ENCODE peak calls at places on chromosomes 5 and 9, in nine cellular contexts. One of them, this sample, is unnamed.
A peak's percentile ranks its signal among the peaks of the same experiment; 100 is the strongest.

GRCh38 chr9:75210215-75210614 is 121.9 kb downstream of the OSTF1 start:
- DNase-seq in neural crest cell: no peak
- DNase-seq in bronchial epithelial cell: no peak
- DNase-seq in nucleus accumbens: no peak
- DNase-seq in activated T-helper 1 cell treated with anti-CD3 and anti-CD28 coated beads, Interleukin-2, amount 50 U/mL, for 16 hours: no peak
- DNase-seq in neural progenitor cell: no peak
- DNase-seq in CD8-positive, alpha-beta T cell: no peak
- DNase-seq in activated T-cell treated with anti-CD3 and anti-CD28 coated beads, Interleukin-2, amount 50 U/mL, for 4 hours: no peak
- DNase-seq in tibial nerve: no peak
- DNase-seq in this sample: no peak

GRCh38 chr9:126864771-126865170 is 4.3 kb downstream of the ZBTB34 start:
- DNase-seq in activated T-cell treated with anti-CD3 and anti-CD28 coated beads, Interleukin-2, amount 50 U/mL, for 4 hours: no peak
- DNase-seq in bronchial epithelial cell: no peak
- DNase-seq in tibial nerve: no peak
- DNase-seq in nucleus accumbens: no peak
- DNase-seq in neural crest cell: no peak
- DNase-seq in CD8-positive, alpha-beta T cell: no peak
- DNase-seq in neural progenitor cell: no peak
- DNase-seq in activated T-helper 1 cell treated with anti-CD3 and anti-CD28 coated beads, Interleukin-2, amount 50 U/mL, for 16 hours: no peak
- DNase-seq in this sample: no peak

GRCh38 chr5:19928556-19929421 is 59.2 kb downstream of the CDH18 start:
- DNase-seq in bronchial epithelial cell: peak; percentile 97
- DNase-seq in activated T-helper 1 cell treated with anti-CD3 and anti-CD28 coated beads, Interleukin-2, amount 50 U/mL, for 16 hours: no peak
- DNase-seq in neural progenitor cell: no peak
- DNase-seq in neural crest cell: no peak
- DNase-seq in nucleus accumbens: no peak
- DNase-seq in tibial nerve: no peak
- DNase-seq in CD8-positive, alpha-beta T cell: no peak
- DNase-seq in activated T-cell treated with anti-CD3 and anti-CD28 coated beads, Interleukin-2, amount 50 U/mL, for 4 hours: no peak
- DNase-seq in this sample: no peak

GRCh38 chr9:79353856-79354520 is 217.8 kb upstream of the TLE4 start:
- DNase-seq in neural crest cell: no peak
- DNase-seq in CD8-positive, alpha-beta T cell: no peak
- DNase-seq in nucleus accumbens: no peak
- DNase-seq in activated T-helper 1 cell treated with anti-CD3 and anti-CD28 coated beads, Interleukin-2, amount 50 U/mL, for 16 hours: no peak
- DNase-seq in activated T-cell treated with anti-CD3 and anti-CD28 coated beads, Interleukin-2, amount 50 U/mL, for 4 hours: no peak
- DNase-seq in bronchial epithelial cell: peak; percentile 16
- DNase-seq in neural progenitor cell: no peak
- DNase-seq in tibial nerve: no peak
- DNase-seq in this sample: no peak

GRCh38 chr9:69605406-69605805 is 66.8 kb downstream of the APBA1 start:
- DNase-seq in tibial nerve: no peak
- DNase-seq in activated T-helper 1 cell treated with anti-CD3 and anti-CD28 coated beads, Interleukin-2, amount 50 U/mL, for 16 hours: no peak
- DNase-seq in nucleus accumbens: no peak
- DNase-seq in CD8-positive, alpha-beta T cell: no peak
- DNase-seq in bronchial epithelial cell: no peak
- DNase-seq in neural crest cell: no peak
- DNase-seq in activated T-cell treated with anti-CD3 and anti-CD28 coated beads, Interleukin-2, amount 50 U/mL, for 4 hours: no peak
- DNase-seq in neural progenitor cell: no peak
- DNase-seq in this sample: no peak

GRCh38 chr5:127340606-127341005 is 50.0 kb downstream of the MEGF10 start:
- DNase-seq in CD8-positive, alpha-beta T cell: no peak
- DNase-seq in neural crest cell: no peak
- DNase-seq in neural progenitor cell: no peak
- DNase-seq in bronchial epithelial cell: no peak
- DNase-seq in tibial nerve: no peak
- DNase-seq in activated T-helper 1 cell treated with anti-CD3 and anti-CD28 coated beads, Interleukin-2, amount 50 U/mL, for 16 hours: no peak
- DNase-seq in nucleus accumbens: no peak
- DNase-seq in activated T-cell treated with anti-CD3 and anti-CD28 coated beads, Interleukin-2, amount 50 U/mL, for 4 hours: no peak
- DNase-seq in this sample: no peak

GRCh38 chr9:137490532-137491186 is 31.5 kb upstream of the NSMF start:
- DNase-seq in CD8-positive, alpha-beta T cell: no peak
- DNase-seq in bronchial epithelial cell: no peak
- DNase-seq in nucleus accumbens: no peak
- DNase-seq in tibial nerve: no peak
- DNase-seq in activated T-cell treated with anti-CD3 and anti-CD28 coated beads, Interleukin-2, amount 50 U/mL, for 4 hours: no peak
- DNase-seq in neural crest cell: no peak
- DNase-seq in activated T-helper 1 cell treated with anti-CD3 and anti-CD28 coated beads, Interleukin-2, amount 50 U/mL, for 16 hours: no peak
- DNase-seq in neural progenitor cell: no peak
- DNase-seq in this sample: no peak

GRCh38 chr5:95261369-95262175 is 23.3 kb downstream of the MCTP1 start:
- DNase-seq in bronchial epithelial cell: peak; percentile 33
- DNase-seq in CD8-positive, alpha-beta T cell: no peak
- DNase-seq in activated T-helper 1 cell treated with anti-CD3 and anti-CD28 coated beads, Interleukin-2, amount 50 U/mL, for 16 hours: no peak
- DNase-seq in tibial nerve: peak; percentile 64
- DNase-seq in activated T-cell treated with anti-CD3 and anti-CD28 coated beads, Interleukin-2, amount 50 U/mL, for 4 hours: no peak
- DNase-seq in neural progenitor cell: no peak
- DNase-seq in neural crest cell: no peak
- DNase-seq in nucleus accumbens: no peak
- DNase-seq in this sample: no peak

GRCh38 chr5:37495668-37496067 is 116.5 kb downstream of the WDR70 start:
- DNase-seq in CD8-positive, alpha-beta T cell: no peak
- DNase-seq in neural crest cell: no peak
- DNase-seq in nucleus accumbens: no peak
- DNase-seq in neural progenitor cell: no peak
- DNase-seq in tibial nerve: no peak
- DNase-seq in bronchial epithelial cell: peak; percentile 83
- DNase-seq in activated T-cell treated with anti-CD3 and anti-CD28 coated beads, Interleukin-2, amount 50 U/mL, for 4 hours: no peak
- DNase-seq in activated T-helper 1 cell treated with anti-CD3 and anti-CD28 coated beads, Interleukin-2, amount 50 U/mL, for 16 hours: no peak
- DNase-seq in this sample: no peak

GRCh38 chr5:14270212-14270702 is 127.1 kb downstream of the TRIO start:
- DNase-seq in bronchial epithelial cell: peak; percentile 63
- DNase-seq in activated T-cell treated with anti-CD3 and anti-CD28 coated beads, Interleukin-2, amount 50 U/mL, for 4 hours: no peak
- DNase-seq in CD8-positive, alpha-beta T cell: no peak
- DNase-seq in activated T-helper 1 cell treated with anti-CD3 and anti-CD28 coated beads, Interleukin-2, amount 50 U/mL, for 16 hours: no peak
- DNase-seq in tibial nerve: peak; percentile 32
- DNase-seq in nucleus accumbens: no peak
- DNase-seq in neural crest cell: peak; percentile 29
- DNase-seq in neural progenitor cell: peak; percentile 87
- DNase-seq in this sample: peak; percentile 19

GRCh38 chr9:18194316-18194715 is 279.6 kb upstream of the ADAMTSL1 start:
- DNase-seq in activated T-cell treated with anti-CD3 and anti-CD28 coated beads, Interleukin-2, amount 50 U/mL, for 4 hours: no peak
- DNase-seq in activated T-helper 1 cell treated with anti-CD3 and anti-CD28 coated beads, Interleukin-2, amount 50 U/mL, for 16 hours: no peak
- DNase-seq in tibial nerve: no peak
- DNase-seq in neural crest cell: no peak
- DNase-seq in nucleus accumbens: no peak
- DNase-seq in neural progenitor cell: no peak
- DNase-seq in bronchial epithelial cell: no peak
- DNase-seq in CD8-positive, alpha-beta T cell: no peak
- DNase-seq in this sample: no peak

GRCh38 chr9:89877051-89878002 is 272.5 kb downstream of the GADD45G start:
- DNase-seq in tibial nerve: no peak
- DNase-seq in activated T-cell treated with anti-CD3 and anti-CD28 coated beads, Interleukin-2, amount 50 U/mL, for 4 hours: no peak
- DNase-seq in nucleus accumbens: no peak
- DNase-seq in neural progenitor cell: no peak
- DNase-seq in bronchial epithelial cell: no peak
- DNase-seq in neural crest cell: no peak
- DNase-seq in activated T-helper 1 cell treated with anti-CD3 and anti-CD28 coated beads, Interleukin-2, amount 50 U/mL, for 16 hours: no peak
- DNase-seq in CD8-positive, alpha-beta T cell: no peak
- DNase-seq in this sample: no peak

GRCh38 chr5:73391441-73391871 is 57.1 kb downstream of the FOXD1 start:
- DNase-seq in activated T-cell treated with anti-CD3 and anti-CD28 coated beads, Interleukin-2, amount 50 U/mL, for 4 hours: no peak
- DNase-seq in tibial nerve: no peak
- DNase-seq in nucleus accumbens: no peak
- DNase-seq in neural crest cell: no peak
- DNase-seq in activated T-helper 1 cell treated with anti-CD3 and anti-CD28 coated beads, Interleukin-2, amount 50 U/mL, for 16 hours: no peak
- DNase-seq in bronchial epithelial cell: no peak
- DNase-seq in CD8-positive, alpha-beta T cell: no peak
- DNase-seq in neural progenitor cell: no peak
- DNase-seq in this sample: no peak

GRCh38 chr9:76112151-76112550 is 221.7 kb downstream of the PCSK5 start:
- DNase-seq in bronchial epithelial cell: no peak
- DNase-seq in CD8-positive, alpha-beta T cell: no peak
- DNase-seq in activated T-helper 1 cell treated with anti-CD3 and anti-CD28 coated beads, Interleukin-2, amount 50 U/mL, for 16 hours: no peak
- DNase-seq in neural progenitor cell: no peak
- DNase-seq in tibial nerve: no peak
- DNase-seq in neural crest cell: no peak
- DNase-seq in nucleus accumbens: no peak
- DNase-seq in activated T-cell treated with anti-CD3 and anti-CD28 coated beads, Interleukin-2, amount 50 U/mL, for 4 hours: no peak
- DNase-seq in this sample: no peak

GRCh38 chr5:180090098-180090768 is 18.7 kb upstream of the RNF130 start:
- DNase-seq in bronchial epithelial cell: peak; percentile 25
- DNase-seq in tibial nerve: peak; percentile 47
- DNase-seq in neural crest cell: peak; percentile 88
- DNase-seq in nucleus accumbens: no peak
- DNase-seq in activated T-cell treated with anti-CD3 and anti-CD28 coated beads, Interleukin-2, amount 50 U/mL, for 4 hours: peak; percentile 78
- DNase-seq in activated T-helper 1 cell treated with anti-CD3 and anti-CD28 coated beads, Interleukin-2, amount 50 U/mL, for 16 hours: peak; percentile 68
- DNase-seq in CD8-positive, alpha-beta T cell: peak; percentile 77
- DNase-seq in neural progenitor cell: peak; percentile 95
- DNase-seq in this sample: no peak

GRCh38 chr5:140821375-140822280 is at the start of gene PCDHA5:
- DNase-seq in bronchial epithelial cell: peak; percentile 13
- DNase-seq in activated T-helper 1 cell treated with anti-CD3 and anti-CD28 coated beads, Interleukin-2, amount 50 U/mL, for 16 hours: no peak
- DNase-seq in tibial nerve: peak; percentile 19
- DNase-seq in CD8-positive, alpha-beta T cell: no peak
- DNase-seq in activated T-cell treated with anti-CD3 and anti-CD28 coated beads, Interleukin-2, amount 50 U/mL, for 4 hours: no peak
- DNase-seq in neural progenitor cell: no peak
- DNase-seq in neural crest cell: no peak
- DNase-seq in nucleus accumbens: no peak
- DNase-seq in this sample: no peak

GRCh38 chr5:20105915-20106314 is 117.9 kb upstream of the CDH18 start:
- DNase-seq in tibial nerve: no peak
- DNase-seq in CD8-positive, alpha-beta T cell: no peak
- DNase-seq in neural crest cell: no peak
- DNase-seq in activated T-cell treated with anti-CD3 and anti-CD28 coated beads, Interleukin-2, amount 50 U/mL, for 4 hours: no peak
- DNase-seq in neural progenitor cell: no peak
- DNase-seq in activated T-helper 1 cell treated with anti-CD3 and anti-CD28 coated beads, Interleukin-2, amount 50 U/mL, for 16 hours: no peak
- DNase-seq in nucleus accumbens: no peak
- DNase-seq in bronchial epithelial cell: no peak
- DNase-seq in this sample: no peak

GRCh38 chr9:37200572-37201005 is 80.2 kb downstream of the ZCCHC7 start:
- DNase-seq in tibial nerve: no peak
- DNase-seq in CD8-positive, alpha-beta T cell: no peak
- DNase-seq in activated T-cell treated with anti-CD3 and anti-CD28 coated beads, Interleukin-2, amount 50 U/mL, for 4 hours: no peak
- DNase-seq in bronchial epithelial cell: peak; percentile 42
- DNase-seq in neural progenitor cell: no peak
- DNase-seq in neural crest cell: no peak
- DNase-seq in nucleus accumbens: no peak
- DNase-seq in activated T-helper 1 cell treated with anti-CD3 and anti-CD28 coated beads, Interleukin-2, amount 50 U/mL, for 16 hours: no peak
- DNase-seq in this sample: no peak

GRCh38 chr9:76516350-76516749 is 57.4 kb downstream of the GCNT1 start:
- DNase-seq in nucleus accumbens: no peak
- DNase-seq in tibial nerve: peak; percentile 18
- DNase-seq in activated T-cell treated with anti-CD3 and anti-CD28 coated beads, Interleukin-2, amount 50 U/mL, for 4 hours: no peak
- DNase-seq in CD8-positive, alpha-beta T cell: no peak
- DNase-seq in neural progenitor cell: no peak
- DNase-seq in bronchial epithelial cell: no peak
- DNase-seq in activated T-helper 1 cell treated with anti-CD3 and anti-CD28 coated beads, Interleukin-2, amount 50 U/mL, for 16 hours: no peak
- DNase-seq in neural crest cell: no peak
- DNase-seq in this sample: no peak

GRCh38 chr5:35302544-35302943 is 72.3 kb upstream of the PRLR start:
- DNase-seq in bronchial epithelial cell: no peak
- DNase-seq in nucleus accumbens: no peak
- DNase-seq in neural crest cell: no peak
- DNase-seq in activated T-cell treated with anti-CD3 and anti-CD28 coated beads, Interleukin-2, amount 50 U/mL, for 4 hours: no peak
- DNase-seq in neural progenitor cell: no peak
- DNase-seq in CD8-positive, alpha-beta T cell: no peak
- DNase-seq in activated T-helper 1 cell treated with anti-CD3 and anti-CD28 coated beads, Interleukin-2, amount 50 U/mL, for 16 hours: no peak
- DNase-seq in tibial nerve: no peak
- DNase-seq in this sample: no peak

GRCh38 chr5:32865475-32865874 is 154.4 kb downstream of the NPR3 start:
- DNase-seq in tibial nerve: no peak
- DNase-seq in nucleus accumbens: no peak
- DNase-seq in bronchial epithelial cell: no peak
- DNase-seq in activated T-helper 1 cell treated with anti-CD3 and anti-CD28 coated beads, Interleukin-2, amount 50 U/mL, for 16 hours: no peak
- DNase-seq in activated T-cell treated with anti-CD3 and anti-CD28 coated beads, Interleukin-2, amount 50 U/mL, for 4 hours: no peak
- DNase-seq in neural progenitor cell: no peak
- DNase-seq in CD8-positive, alpha-beta T cell: no peak
- DNase-seq in neural crest cell: no peak
- DNase-seq in this sample: no peak

GRCh38 chr9:22617156-22617555 is 170.5 kb downstream of the DMRTA1 start:
- DNase-seq in CD8-positive, alpha-beta T cell: no peak
- DNase-seq in tibial nerve: no peak
- DNase-seq in neural progenitor cell: no peak
- DNase-seq in nucleus accumbens: no peak
- DNase-seq in activated T-cell treated with anti-CD3 and anti-CD28 coated beads, Interleukin-2, amount 50 U/mL, for 4 hours: no peak
- DNase-seq in neural crest cell: no peak
- DNase-seq in activated T-helper 1 cell treated with anti-CD3 and anti-CD28 coated beads, Interleukin-2, amount 50 U/mL, for 16 hours: no peak
- DNase-seq in bronchial epithelial cell: no peak
- DNase-seq in this sample: no peak

GRCh38 chr5:6435356-6435755 is 13.3 kb upstream of the UBE2QL1 start:
- DNase-seq in bronchial epithelial cell: peak; percentile 34
- DNase-seq in neural crest cell: peak; percentile 40
- DNase-seq in activated T-cell treated with anti-CD3 and anti-CD28 coated beads, Interleukin-2, amount 50 U/mL, for 4 hours: no peak
- DNase-seq in activated T-helper 1 cell treated with anti-CD3 and anti-CD28 coated beads, Interleukin-2, amount 50 U/mL, for 16 hours: no peak
- DNase-seq in CD8-positive, alpha-beta T cell: no peak
- DNase-seq in tibial nerve: no peak
- DNase-seq in nucleus accumbens: no peak
- DNase-seq in neural progenitor cell: peak; percentile 53
- DNase-seq in this sample: no peak

GRCh38 chr9:98639133-98639532 is 69.6 kb downstream of the GABBR2 start:
- DNase-seq in nucleus accumbens: no peak
- DNase-seq in activated T-cell treated with anti-CD3 and anti-CD28 coated beads, Interleukin-2, amount 50 U/mL, for 4 hours: no peak
- DNase-seq in bronchial epithelial cell: no peak
- DNase-seq in tibial nerve: no peak
- DNase-seq in activated T-helper 1 cell treated with anti-CD3 and anti-CD28 coated beads, Interleukin-2, amount 50 U/mL, for 16 hours: no peak
- DNase-seq in neural progenitor cell: no peak
- DNase-seq in CD8-positive, alpha-beta T cell: no peak
- DNase-seq in neural crest cell: no peak
- DNase-seq in this sample: no peak

GRCh38 chr5:134813407-134813806 is 32.4 kb upstream of the C5orf24 start:
- DNase-seq in tibial nerve: no peak
- DNase-seq in bronchial epithelial cell: no peak
- DNase-seq in activated T-helper 1 cell treated with anti-CD3 and anti-CD28 coated beads, Interleukin-2, amount 50 U/mL, for 16 hours: no peak
- DNase-seq in neural crest cell: no peak
- DNase-seq in CD8-positive, alpha-beta T cell: no peak
- DNase-seq in activated T-cell treated with anti-CD3 and anti-CD28 coated beads, Interleukin-2, amount 50 U/mL, for 4 hours: no peak
- DNase-seq in nucleus accumbens: no peak
- DNase-seq in neural progenitor cell: no peak
- DNase-seq in this sample: no peak

GRCh38 chr9:98175762-98176161 is 16.7 kb downstream of the CORO2A start:
- DNase-seq in neural progenitor cell: no peak
- DNase-seq in activated T-cell treated with anti-CD3 and anti-CD28 coated beads, Interleukin-2, amount 50 U/mL, for 4 hours: no peak
- DNase-seq in neural crest cell: no peak
- DNase-seq in nucleus accumbens: no peak
- DNase-seq in activated T-helper 1 cell treated with anti-CD3 and anti-CD28 coated beads, Interleukin-2, amount 50 U/mL, for 16 hours: no peak
- DNase-seq in tibial nerve: no peak
- DNase-seq in bronchial epithelial cell: no peak
- DNase-seq in CD8-positive, alpha-beta T cell: no peak
- DNase-seq in this sample: no peak

GRCh38 chr5:146461319-146461718 is 14.2 kb downstream of the TCERG1 start:
- DNase-seq in CD8-positive, alpha-beta T cell: no peak
- DNase-seq in neural crest cell: no peak
- DNase-seq in tibial nerve: no peak
- DNase-seq in neural progenitor cell: no peak
- DNase-seq in activated T-helper 1 cell treated with anti-CD3 and anti-CD28 coated beads, Interleukin-2, amount 50 U/mL, for 16 hours: no peak
- DNase-seq in nucleus accumbens: no peak
- DNase-seq in bronchial epithelial cell: no peak
- DNase-seq in activated T-cell treated with anti-CD3 and anti-CD28 coated beads, Interleukin-2, amount 50 U/mL, for 4 hours: no peak
- DNase-seq in this sample: no peak

GRCh38 chr5:173631478-173631877 is 15.0 kb upstream of the BOD1 start:
- DNase-seq in CD8-positive, alpha-beta T cell: no peak
- DNase-seq in activated T-helper 1 cell treated with anti-CD3 and anti-CD28 coated beads, Interleukin-2, amount 50 U/mL, for 16 hours: no peak
- DNase-seq in nucleus accumbens: no peak
- DNase-seq in tibial nerve: no peak
- DNase-seq in neural crest cell: no peak
- DNase-seq in neural progenitor cell: no peak
- DNase-seq in bronchial epithelial cell: no peak
- DNase-seq in activated T-cell treated with anti-CD3 and anti-CD28 coated beads, Interleukin-2, amount 50 U/mL, for 4 hours: no peak
- DNase-seq in this sample: no peak

GRCh38 chr5:55708732-55709131 is 3.4 kb downstream of the SLC38A9 start:
- DNase-seq in nucleus accumbens: no peak
- DNase-seq in tibial nerve: no peak
- DNase-seq in neural crest cell: no peak
- DNase-seq in bronchial epithelial cell: peak; percentile 89
- DNase-seq in activated T-helper 1 cell treated with anti-CD3 and anti-CD28 coated beads, Interleukin-2, amount 50 U/mL, for 16 hours: no peak
- DNase-seq in CD8-positive, alpha-beta T cell: no peak
- DNase-seq in neural progenitor cell: no peak
- DNase-seq in activated T-cell treated with anti-CD3 and anti-CD28 coated beads, Interleukin-2, amount 50 U/mL, for 4 hours: no peak
- DNase-seq in this sample: no peak

GRCh38 chr5:45101146-45101545 is 292.4 kb downstream of the MRPS30 start:
- DNase-seq in tibial nerve: no peak
- DNase-seq in bronchial epithelial cell: no peak
- DNase-seq in neural progenitor cell: no peak
- DNase-seq in nucleus accumbens: no peak
- DNase-seq in activated T-helper 1 cell treated with anti-CD3 and anti-CD28 coated beads, Interleukin-2, amount 50 U/mL, for 16 hours: no peak
- DNase-seq in CD8-positive, alpha-beta T cell: no peak
- DNase-seq in activated T-cell treated with anti-CD3 and anti-CD28 coated beads, Interleukin-2, amount 50 U/mL, for 4 hours: no peak
- DNase-seq in neural crest cell: no peak
- DNase-seq in this sample: no peak

GRCh38 chr5:131610198-131611063 is 24.6 kb downstream of the RAPGEF6 start:
- DNase-seq in CD8-positive, alpha-beta T cell: no peak
- DNase-seq in bronchial epithelial cell: peak; percentile 90
- DNase-seq in neural crest cell: no peak
- DNase-seq in tibial nerve: no peak
- DNase-seq in neural progenitor cell: no peak
- DNase-seq in activated T-cell treated with anti-CD3 and anti-CD28 coated beads, Interleukin-2, amount 50 U/mL, for 4 hours: no peak
- DNase-seq in activated T-helper 1 cell treated with anti-CD3 and anti-CD28 coated beads, Interleukin-2, amount 50 U/mL, for 16 hours: no peak
- DNase-seq in nucleus accumbens: no peak
- DNase-seq in this sample: no peak

This sample was measured in NCI-H1048.